ENCODE peak calls at places on chromosomes 16 and 17, in nine cellular contexts. K, I, Q, V, X, S, A, Y and Z are unnamed samples.
A peak's percentile ranks its signal among the peaks of the same experiment; 100 is the strongest.

GRCh38 chr17:57369509-57369945 is 113.2 kb downstream of the MSI2 start:
- DNase-seq in K (no peak), I (peak; percentile 12), Q (no peak), V (no peak), X (no peak), S (no peak), A (no peak), Y (no peak), Z (no peak)

GRCh38 chr17:78946631-78947030 is 21.4 kb upstream of the TIMP2 start:
- DNase-seq in K (no peak), I (no peak), Q (no peak), V (no peak), X (no peak), S (no peak), A (peak; percentile 55), Y (no peak), Z (no peak)

GRCh38 chr16:85576944-85577343 is 36.2 kb upstream of the GSE1 start:
- DNase-seq in K (no peak), I (no peak), Q (no peak), V (no peak), X (no peak), S (no peak), A (no peak), Y (no peak), Z (no peak)

GRCh38 chr17:7462474-7463367 is 16.7 kb downstream of the ZBTB4 start:
- DNase-seq in K (no peak), I (no peak), Q (no peak), V (no peak), X (no peak), S (no peak), A (peak; percentile 74), Y (no peak), Z (no peak)

GRCh38 chr17:83192161-83192788 is 112.9 kb downstream of the METRNL start:
- DNase-seq in K (no peak), I (no peak), Q (no peak), V (no peak), X (no peak), S (no peak), A (peak; percentile 34), Y (no peak), Z (peak; percentile 29)

GRCh38 chr16:74752258-74752657 is 22.4 kb downstream of the FA2H start:
- DNase-seq in K (no peak), I (no peak), Q (no peak), V (no peak), X (no peak), S (no peak), A (no peak), Y (no peak), Z (no peak)

GRCh38 chr17:44065668-44066203 is 735 bp downstream of the LSM12 start:
- DNase-seq in K (no peak), I (no peak), Q (no peak), V (no peak), X (no peak), S (no peak), A (no peak), Y (no peak), Z (no peak)

GRCh38 chr17:6831662-6832263 is at the start of gene TEKT1:
- DNase-seq in K (peak; percentile 36), I (peak; percentile 88), Q (no peak), V (peak; percentile 92), X (peak; percentile 78), S (no peak), A (peak; percentile 84), Y (no peak), Z (peak; percentile 79)

GRCh38 chr16:73020409-73020884 is 27.5 kb downstream of the ZFHX3 start:
- DNase-seq in K (no peak), I (peak; percentile 92), Q (no peak), V (no peak), X (no peak), S (no peak), A (peak; percentile 90), Y (peak; percentile 72), Z (peak; percentile 88)

GRCh38 chr17:50314456-50315011 is 31.4 kb upstream of the XYLT2 start:
- DNase-seq in K (no peak), I (no peak), Q (no peak), V (no peak), X (no peak), S (no peak), A (no peak), Y (no peak), Z (no peak)

GRCh38 chr17:79866791-79867190 is 27.6 kb upstream of the CBX4 start:
- DNase-seq in K (no peak), I (peak; percentile 29), Q (no peak), V (no peak), X (no peak), S (no peak), A (peak; percentile 36), Y (no peak), Z (peak; percentile 3)

GRCh38 chr16:84226026-84226425 is 13.8 kb downstream of the KCNG4 start:
- DNase-seq in K (no peak), I (no peak), Q (no peak), V (no peak), X (no peak), S (no peak), A (no peak), Y (no peak), Z (no peak)

GRCh38 chr16:13631916-13632315 is 288.0 kb upstream of the ERCC4 start:
- DNase-seq in K (no peak), I (no peak), Q (no peak), V (no peak), X (no peak), S (no peak), A (no peak), Y (no peak), Z (no peak)

GRCh38 chr16:86072328-86073102 is 173.6 kb downstream of the IRF8 start:
- DNase-seq in K (no peak), I (peak; percentile 69), Q (peak; percentile 8), V (peak; percentile 82), X (no peak), S (no peak), A (peak; percentile 81), Y (peak; percentile 68), Z (peak; percentile 71)

GRCh38 chr16:70151391-70151790 is 22.2 kb upstream of the CLEC18C start:
- DNase-seq in K (no peak), I (no peak), Q (no peak), V (no peak), X (no peak), S (no peak), A (no peak), Y (no peak), Z (peak; percentile 13)

GRCh38 chr17:49297141-49297540 is 64.9 kb downstream of the ZNF652 start:
- DNase-seq in K (no peak), I (no peak), Q (no peak), V (no peak), X (no peak), S (no peak), A (no peak), Y (no peak), Z (no peak)

GRCh38 chr16:50635505-50636392 is 45.4 kb downstream of the SNX20 start:
- DNase-seq in K (no peak), I (peak; percentile 19), Q (no peak), V (no peak), X (peak; percentile 16), S (no peak), A (peak; percentile 51), Y (peak; percentile 8), Z (no peak)

GRCh38 chr17:50181601-50182345 is 16.0 kb downstream of the SGCA start:
- DNase-seq in K (no peak), I (peak; percentile 55), Q (no peak), V (no peak), X (no peak), S (no peak), A (peak; percentile 41), Y (no peak), Z (no peak)

GRCh38 chr16:29736764-29737163 is 9.0 kb downstream of the C16orf54 start:
- DNase-seq in K (no peak), I (no peak), Q (no peak), V (no peak), X (no peak), S (no peak), A (no peak), Y (no peak), Z (no peak)

GRCh38 chr16:79400462-79401149 is 199.9 kb downstream of the MAF start:
- DNase-seq in K (no peak), I (no peak), Q (no peak), V (no peak), X (no peak), S (no peak), A (no peak), Y (no peak), Z (no peak)

GRCh38 chr16:68626557-68626956 is 18.6 kb upstream of the CDH3 start:
- DNase-seq in K (no peak), I (no peak), Q (no peak), V (no peak), X (no peak), S (no peak), A (no peak), Y (no peak), Z (no peak)

GRCh38 chr17:76376318-76377133 is 7.9 kb upstream of the SPHK1 start:
- DNase-seq in K (no peak), I (no peak), Q (no peak), V (no peak), X (no peak), S (no peak), A (peak; percentile 59), Y (no peak), Z (peak; percentile 57)

GRCh38 chr17:74601944-74602572 is 10.0 kb upstream of the CD300LD start:
- DNase-seq in K (no peak), I (peak; percentile 59), Q (no peak), V (peak; percentile 58), X (peak; percentile 28), S (peak; percentile 23), A (no peak), Y (peak; percentile 53), Z (no peak)